ENCODE peak calls at places on chromosomes 6 and 20, in four cellular contexts. Q is adipocyte, B is ascending aorta, F is PC-9. G is an unnamed sample. For H3K9me3, the result is how much of the 10 kb centered on the place peaks cover.

GRCh38 chr6:166173292-166173951 is 5.8 kb upstream of the TBXT start:
- DNase-seq in Q (no peak), B (no peak), F (no peak), G (no peak)

GRCh38 chr20:61852268-61853072 is 213.2 kb downstream of the TAF4 start:
- DNase-seq in Q (no peak), B (no peak), F (no peak), G (no peak)

GRCh38 chr6:54315692-54316091 is 7.5 kb downstream of the TINAG start:
- DNase-seq in Q (no peak), B (no peak), F (no peak), G (no peak)

GRCh38 chr6:65155083-65155482 is 551.9 kb downstream of the EYS start:
- DNase-seq in Q (no peak), B (no peak), F (no peak), G (no peak)

GRCh38 chr20:51083447-51083846 is 60.5 kb upstream of the KCNG1 start:
- DNase-seq in Q (no peak), B (no peak), F (no peak), G (no peak)

GRCh38 chr6:157036245-157036681 is 259.1 kb downstream of the ARID1B start:
- DNase-seq in Q (peak), B (no peak), F (peak), G (no peak)

GRCh38 chr20:59144179-59144830 is 19.3 kb upstream of the ZNF831 start:
- DNase-seq in Q (no peak), B (no peak), F (no peak), G (no peak)

GRCh38 chr20:38725959-38726848 is 1.9 kb downstream of the SLC32A1 start:
- DNase-seq in Q (no peak), B (no peak), F (peak), G (no peak)

GRCh38 chr6:137927777-137928218 is 60.7 kb downstream of the TNFAIP3 start:
- DNase-seq in Q (peak), B (no peak), F (no peak), G (no peak)

GRCh38 chr6:6688283-6688682 is 99.8 kb downstream of the LY86 start:
- DNase-seq in Q (no peak), B (no peak), F (no peak), G (no peak)

GRCh38 chr20:50292324-50293243 is 102.0 kb downstream of the CEBPB start:
- DNase-seq in Q (peak), B (peak), F (peak), G (peak)

GRCh38 chr6:14638562-14638931 is 521.0 kb downstream of the CD83 start:
- DNase-seq in Q (no peak), B (no peak), F (no peak), G (no peak)

GRCh38 chr6:30287139-30287538 is 39.6 kb upstream of the TRIM39 start:
- DNase-seq in Q (no peak), B (no peak), F (no peak), G (no peak)
- H3K9me3 ChIP-seq in Q (half or more), B (under half), F (half or more), G (under half)

GRCh38 chr6:19181252-19181651 is 655.9 kb upstream of the ID4 start:
- DNase-seq in Q (no peak), B (no peak), F (no peak), G (no peak)

DNA sequence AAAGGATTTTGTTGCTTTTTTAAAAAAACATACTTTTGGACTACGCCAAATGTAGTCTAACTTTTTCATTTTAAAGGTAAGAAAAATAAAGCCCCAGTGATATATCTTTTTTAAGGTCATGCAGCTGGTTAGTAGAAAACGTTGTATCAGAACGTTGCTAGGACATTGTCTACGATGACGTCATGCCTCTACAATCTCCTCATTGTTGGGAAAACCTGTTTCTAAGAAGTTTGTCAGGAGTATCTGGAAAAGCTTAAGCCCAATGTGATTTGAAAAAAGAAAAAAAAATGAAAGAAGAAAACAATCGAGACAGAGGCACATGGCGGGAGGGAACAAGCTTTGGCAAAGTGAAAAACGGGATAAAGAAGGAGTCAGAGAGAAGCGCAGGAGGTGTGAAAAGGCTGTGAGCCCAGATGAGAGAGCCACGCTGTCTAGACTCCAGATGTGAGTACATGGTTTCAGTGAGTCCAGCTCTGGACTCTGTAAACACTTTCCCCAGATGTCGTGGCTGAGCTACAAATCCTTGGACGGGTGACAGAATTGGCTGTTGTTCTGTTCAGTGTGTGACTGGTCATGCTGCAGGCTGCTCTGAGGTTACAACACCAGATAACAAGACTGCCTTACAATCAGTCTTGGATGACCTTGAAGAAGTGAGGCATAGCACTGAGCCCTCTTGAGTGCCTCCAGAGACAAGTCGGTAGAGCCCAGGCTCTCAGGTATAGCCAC is 656.7 kb upstream of the ID4 start:
- DNase-seq in Q (peak), B (peak), F (no peak), G (no peak)
- H3K9me3 ChIP-seq in Q (under half), B (under half), F (under half), G (under half)

GRCh38 chr6:110769923-110770322 is 45.3 kb downstream of the CDK19 start:
- DNase-seq in Q (no peak), B (no peak), F (no peak), G (no peak)
- H3K9me3 ChIP-seq in Q (under half), B (under half), F (under half), G (under half)

DNA sequence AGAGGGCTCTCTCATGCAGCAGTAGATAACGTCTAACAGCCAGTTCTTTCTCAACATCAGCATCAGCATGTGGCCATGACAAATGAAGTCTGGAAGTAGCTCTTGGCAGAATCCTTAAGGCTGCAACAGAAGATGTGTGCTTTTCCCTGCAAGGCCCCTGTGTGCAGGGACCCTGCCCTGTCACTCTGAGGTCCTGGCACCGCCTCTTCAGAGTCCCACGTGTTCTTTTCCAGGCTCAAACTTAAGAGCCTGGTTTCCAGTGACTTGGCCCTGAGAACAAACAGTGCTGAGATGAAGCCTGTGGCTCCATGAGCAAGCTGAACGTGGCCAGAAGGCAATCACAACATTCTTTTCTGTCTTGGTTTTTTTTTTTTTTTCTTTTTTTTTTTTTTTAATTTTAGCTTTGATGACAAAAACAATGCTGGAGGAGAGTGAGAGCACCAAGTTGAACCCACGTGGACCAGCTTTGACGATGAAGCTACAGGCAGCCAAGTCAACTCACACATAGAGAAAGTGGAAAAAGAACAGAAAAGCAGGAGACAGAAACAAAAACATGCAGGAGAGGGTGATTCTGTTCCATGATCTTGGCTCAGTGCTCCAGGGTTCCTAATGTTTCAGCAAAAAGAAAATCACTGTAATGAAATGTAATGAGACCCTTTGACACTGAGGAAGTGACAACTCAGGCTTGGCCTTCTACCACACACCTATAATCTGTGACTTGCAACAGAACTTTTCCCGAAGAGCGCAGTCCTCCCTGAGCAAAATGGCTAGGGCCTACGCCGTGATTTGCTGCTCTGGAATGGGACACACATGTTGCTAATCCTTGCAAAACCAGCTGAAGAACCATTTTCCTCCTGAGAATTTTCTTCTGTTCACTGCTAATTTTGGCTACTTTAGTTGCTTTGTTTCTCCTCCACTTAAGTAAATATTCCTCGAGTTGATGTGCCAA is 86.1 kb downstream of the FOXC1 start:
- DNase-seq in Q (no peak), B (no peak), F (no peak), G (no peak)
- H3K9me3 ChIP-seq in Q (under half), B (under half), F (under half), G (under half)

DNA sequence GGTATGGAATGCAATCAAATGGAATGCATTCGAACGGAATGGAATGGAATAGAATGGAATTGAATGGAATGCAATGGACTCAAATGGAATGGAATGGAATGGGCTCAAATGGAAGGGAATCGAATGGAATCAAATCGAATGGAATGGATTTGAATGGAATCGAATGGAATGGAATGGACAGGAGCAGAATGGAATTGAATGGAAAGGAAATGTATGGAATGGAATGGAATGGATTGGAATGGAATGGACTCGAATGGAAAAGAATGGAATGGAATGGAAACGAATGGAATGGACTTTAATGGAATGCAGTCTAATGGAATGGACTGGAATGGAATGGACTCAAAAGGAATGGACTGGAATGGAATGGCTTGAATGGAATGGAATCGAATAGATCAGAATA is 18.3 kb upstream of the DEFB115 start:
- DNase-seq in Q (no peak), B (no peak), F (no peak), G (no peak)
- H3K9me3 ChIP-seq in Q (under half), B (under half), F (half or more), G (under half)

G was measured in Peyer's patch.